ENCODE peak calls at places on chromosome 16, in four cellular contexts. F is K562, R is HepG2, E is GM12878. G is an unnamed sample.

GRCh38 chr16:49661465-49662187 is 194.3 kb downstream of the ZNF423 start:
- DNase-seq in F (no peak), R (no peak), E (no peak), G (no peak)

GRCh38 chr16:14003119-14003570 is 68.0 kb upstream of the MRTFB start:
- DNase-seq in F (peak; percentile 36), R (no peak), E (no peak), G (peak; percentile 65)

GRCh38 chr16:78576941-78577340 is 477.5 kb downstream of the WWOX start:
- DNase-seq in F (no peak), R (no peak), E (no peak), G (no peak)

GRCh38 chr16:768428-768827 is 7.9 kb downstream of the MSLN start:
- DNase-seq in F (peak; percentile 43), R (no peak), E (no peak), G (no peak)

GRCh38 chr16:12500771-12501170 is 302.9 kb downstream of the CPPED1 start:
- DNase-seq in F (no peak), R (no peak), E (no peak), G (no peak)

GRCh38 chr16:35102780-35103403 is 1643.5 kb downstream of the TP53TG3F start:
- DNase-seq in F (peak; percentile 26), R (peak; percentile 3), E (no peak), G (peak; percentile 11)

GRCh38 chr16:81495321-81496234 is 51.0 kb downstream of the CMIP start:
- DNase-seq in F (peak; percentile 87), R (no peak), E (no peak), G (no peak)

GRCh38 chr16:11481987-11482386 is 104.7 kb downstream of the LITAF start:
- DNase-seq in F (no peak), R (no peak), E (no peak), G (no peak)

GRCh38 chr16:31409433-31409832 is 16.3 kb downstream of the ITGAD start:
- DNase-seq in F (no peak), R (no peak), E (no peak), G (no peak)

GRCh38 chr16:85983606-85984005 is 84.6 kb downstream of the IRF8 start:
- DNase-seq in F (no peak), R (no peak), E (no peak), G (no peak)

GRCh38 chr16:17556276-17557052 is 85.7 kb upstream of the XYLT1 start:
- DNase-seq in F (peak; percentile 59), R (peak; percentile 49), E (no peak), G (peak; percentile 38)

GRCh38 chr16:5066511-5066910 is 755 bp upstream of the C16orf89 start:
- DNase-seq in F (no peak), R (no peak), E (no peak), G (no peak)

GRCh38 chr16:1691276-1691675 is 13.2 kb downstream of the JPT2 start:
- DNase-seq in F (no peak), R (no peak), E (no peak), G (no peak)

GRCh38 chr16:29984137-29984763 is 10.6 kb downstream of the TAOK2 start:
- DNase-seq in F (no peak), R (no peak), E (no peak), G (no peak)

GRCh38 chr16:19810817-19811731 is 73.6 kb downstream of the GPRC5B start:
- DNase-seq in F (no peak), R (peak; percentile 68), E (no peak), G (no peak)

GRCh38 chr16:58563235-58563634 is 47.9 kb downstream of the SETD6 start:
- DNase-seq in F (no peak), R (no peak), E (no peak), G (no peak)

GRCh38 chr16:3087243-3087791 is 11.8 kb downstream of the ZSCAN10 start:
- DNase-seq in F (peak; percentile 54), R (no peak), E (no peak), G (no peak)

GRCh38 chr16:86821933-86822332 is 243.6 kb downstream of the FOXL1 start:
- DNase-seq in F (no peak), R (no peak), E (no peak), G (no peak)

GRCh38 chr16:23351360-23351759 is 49.3 kb downstream of the SCNN1B start:
- DNase-seq in F (no peak), R (no peak), E (no peak), G (no peak)

GRCh38 chr16:63787014-63787413 is 1334.8 kb downstream of the CDH11 start:
- DNase-seq in F (no peak), R (no peak), E (no peak), G (no peak)

GRCh38 chr16:54277845-54278703 is 8.5 kb downstream of the IRX3 start:
- DNase-seq in F (no peak), R (no peak), E (no peak), G (no peak)

GRCh38 chr16:63361032-63361624 is 1324.9 kb upstream of the CDH8 start:
- DNase-seq in F (peak; percentile 23), R (peak; percentile 46), E (no peak), G (peak; percentile 21)

GRCh38 chr16:82990155-82990554 is 363.4 kb downstream of the CDH13 start:
- DNase-seq in F (no peak), R (no peak), E (no peak), G (no peak)

GRCh38 chr16:14199624-14200023 is 128.5 kb downstream of the MRTFB start:
- DNase-seq in F (no peak), R (no peak), E (no peak), G (no peak)

GRCh38 chr16:29862383-29862883 is 593 bp downstream of the CDIPT start:
- DNase-seq in F (peak; percentile 30), R (no peak), E (no peak), G (no peak)

GRCh38 chr16:87033021-87033471 is 284.1 kb downstream of the C16orf95 start:
- DNase-seq in F (no peak), R (no peak), E (no peak), G (no peak)

GRCh38 chr16:25109643-25110042 is 1.9 kb upstream of the LCMT1 start:
- DNase-seq in F (no peak), R (peak; percentile 74), E (no peak), G (no peak)

GRCh38 chr16:84502581-84502980 is 1.9 kb downstream of the MEAK7 start:
- DNase-seq in F (no peak), R (no peak), E (no peak), G (no peak)

GRCh38 chr16:4140652-4141051 is 24.4 kb upstream of the ADCY9 start:
- DNase-seq in F (no peak), R (no peak), E (peak; percentile 38), G (no peak)

GRCh38 chr16:12323007-12323699 is 346.6 kb downstream of the SNX29 start:
- DNase-seq in F (no peak), R (no peak), E (peak; percentile 43), G (no peak)

GRCh38 chr16:77762260-77762659 is 26.1 kb upstream of the VAT1L start:
- DNase-seq in F (no peak), R (peak; percentile 42), E (no peak), G (no peak)

GRCh38 chr16:22843856-22844255 is 29.9 kb downstream of the HS3ST2 start:
- DNase-seq in F (no peak), R (no peak), E (no peak), G (no peak)

GRCh38 chr16:1991135-1991551 is 1.4 kb downstream of the SYNGR3 start:
- DNase-seq in F (no peak), R (no peak), E (peak; percentile 71), G (no peak)

GRCh38 chr16:50498756-50499155 is 49.4 kb upstream of the NKD1 start:
- DNase-seq in F (no peak), R (no peak), E (no peak), G (no peak)

GRCh38 chr16:4136229-4136813 is 20.1 kb upstream of the ADCY9 start:
- DNase-seq in F (no peak), R (no peak), E (no peak), G (no peak)

GRCh38 chr16:55039931-55040330 is 109.3 kb downstream of the IRX5 start:
- DNase-seq in F (no peak), R (no peak), E (no peak), G (no peak)

GRCh38 chr16:54526916-54527315 is 240.3 kb upstream of the IRX3 start:
- DNase-seq in F (no peak), R (no peak), E (no peak), G (no peak)

GRCh38 chr16:27448531-27449433 is 46.8 kb downstream of the IL21R start:
- DNase-seq in F (no peak), R (peak; percentile 29), E (no peak), G (no peak)

GRCh38 chr16:27444470-27444869 is 42.5 kb downstream of the IL21R start:
- DNase-seq in F (no peak), R (no peak), E (no peak), G (no peak)

GRCh38 chr16:27445502-27446175 is 43.7 kb downstream of the IL21R start:
- DNase-seq in F (no peak), R (no peak), E (no peak), G (no peak)

GRCh38 chr16:27444015-27444414 is 42.0 kb downstream of the IL21R start:
- DNase-seq in F (no peak), R (no peak), E (no peak), G (no peak)

GRCh38 chr16:27446721-27447120 is 44.7 kb downstream of the IL21R start:
- DNase-seq in F (no peak), R (no peak), E (no peak), G (no peak)
- TF ChIP-seq FOXK2 in F (no peak), R (no peak), E (no peak), G (no peak)

DNA sequence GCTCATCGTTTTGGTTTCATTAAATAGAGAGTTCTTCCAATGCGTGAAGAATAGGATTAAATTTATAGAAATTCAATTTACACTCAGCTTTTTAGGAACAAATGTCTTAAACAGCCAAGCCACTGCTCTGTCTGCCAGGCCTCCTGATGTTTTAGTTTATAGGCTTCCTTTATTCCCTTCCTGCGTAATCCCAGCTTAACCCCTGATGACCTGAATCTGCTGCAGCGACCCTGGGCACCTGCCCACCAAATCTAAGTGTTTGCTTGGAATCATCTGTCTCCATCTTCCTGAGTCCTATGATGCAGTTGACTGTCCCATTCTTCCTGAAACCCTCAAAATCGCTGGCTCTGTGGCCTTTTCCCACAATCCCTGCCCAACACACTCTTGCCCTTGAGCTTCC is 179.9 kb downstream of the GSG1L start:
- DNase-seq in F (no peak), R (no peak), E (no peak), G (no peak)
- TF ChIP-seq FOXK2 in F (no peak), R (no peak), E (no peak), G (no peak)

GRCh38 chr16:57541754-57542435 is 548 bp upstream of the ADGRG5 start:
- DNase-seq in F (no peak), R (no peak), E (no peak), G (no peak)
- TF ChIP-seq FOXK2 in F (no peak), R (no peak), E (no peak), G (no peak)

DNA sequence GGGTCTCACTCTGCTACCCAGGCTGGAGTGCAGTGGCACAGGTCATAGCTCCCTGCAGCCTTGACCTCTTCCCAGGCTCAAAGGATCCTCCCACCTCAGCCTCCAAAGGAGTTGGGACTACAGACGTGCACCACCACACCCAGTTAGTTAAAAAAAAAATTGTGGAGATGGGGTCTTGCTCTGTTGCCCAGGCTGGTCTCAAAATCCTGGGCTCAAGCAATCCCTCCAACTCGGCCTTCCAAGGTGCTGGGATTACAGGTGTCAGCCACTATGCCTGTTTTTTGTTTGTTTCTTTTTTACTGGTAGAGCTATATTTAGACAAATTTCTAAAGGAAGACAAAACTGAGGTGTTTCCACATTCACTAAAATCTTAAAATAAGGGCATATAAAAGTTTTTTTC is 1.7 kb downstream of the CMTR2 start:
- DNase-seq in F (no peak), R (no peak), E (no peak), G (no peak)
- TF ChIP-seq FOXK2 in F (no peak), R (no peak), E (no peak), G (no peak)

G was measured in HEK293T.